ENCODE peak calls at places on chromosomes 12 and 14, in four cellular contexts. Q, W, N and V are unnamed samples.
A peak's percentile ranks its signal among the peaks of the same experiment; 100 is the strongest.

GRCh38 chr14:56100556-56100955 is 17.7 kb upstream of the PELI2 start:
- DNase-seq in Q (no peak), W (no peak), N (no peak), V (no peak)

GRCh38 chr12:47938093-47938492 is 25.3 kb upstream of the TMEM106C start:
- DNase-seq in Q (no peak), W (no peak), N (no peak), V (no peak)

GRCh38 chr14:71532349-71532748 is 399.9 kb upstream of the RGS6 start:
- DNase-seq in Q (no peak), W (no peak), N (no peak), V (no peak)

GRCh38 chr12:68119724-68120211 is 39.8 kb downstream of the IFNG start:
- DNase-seq in Q (no peak), W (no peak), N (peak; percentile 73), V (no peak)

GRCh38 chr12:6699989-6700645 is 498 bp downstream of the PIANP start:
- DNase-seq in Q (peak; percentile 66), W (no peak), N (no peak), V (no peak)

GRCh38 chr12:101713059-101713682 is 15.7 kb downstream of the CHPT1 start:
- DNase-seq in Q (no peak), W (peak; percentile 85), N (no peak), V (no peak)

GRCh38 chr12:119589087-119589486 is 4.5 kb upstream of the TMEM233 start:
- DNase-seq in Q (no peak), W (no peak), N (no peak), V (no peak)

GRCh38 chr14:100546051-100546443 is 41.2 kb downstream of the BEGAIN start:
- DNase-seq in Q (no peak), W (no peak), N (no peak), V (no peak)

GRCh38 chr12:2615665-2616387 is 178.9 kb upstream of the FKBP4 start:
- DNase-seq in Q (peak; percentile 28), W (no peak), N (no peak), V (no peak)

DNA sequence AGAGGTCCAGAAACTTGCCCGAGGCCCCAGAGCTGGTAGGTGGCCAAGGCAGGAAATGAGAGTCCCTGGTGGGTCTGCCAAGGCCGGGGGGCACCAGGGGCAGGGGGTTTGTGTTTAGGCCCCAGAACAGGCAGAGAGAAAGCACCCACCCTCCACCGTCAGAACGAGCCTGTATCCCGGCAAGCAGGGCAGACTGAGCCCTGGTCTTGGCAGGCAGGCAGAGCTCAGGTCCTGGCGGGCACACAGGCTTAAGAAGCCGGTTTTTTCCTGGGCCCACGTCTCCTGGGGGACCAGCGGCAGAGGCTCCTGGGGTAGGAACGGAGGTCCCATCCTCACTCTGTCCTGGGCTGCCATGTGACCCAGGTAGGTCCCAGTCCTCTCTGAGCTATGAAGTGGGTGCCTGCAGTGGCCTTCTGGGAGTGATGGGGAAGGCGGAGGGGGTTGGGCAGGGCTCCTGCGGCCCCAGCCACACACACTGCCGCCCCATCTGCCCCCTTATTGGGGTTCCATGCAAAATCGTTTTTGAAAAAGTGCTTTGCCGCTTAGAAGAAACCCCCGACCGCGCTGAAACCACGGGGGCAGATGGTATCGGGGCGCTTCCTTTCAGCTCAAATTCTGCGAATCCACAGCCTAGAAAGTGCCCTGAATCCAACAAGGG is 24.2 kb downstream of the SH2B3 start:
- DNase-seq in Q (no peak), W (no peak), N (no peak), V (no peak)
- TF ChIP-seq CBFB in Q (no peak), W (no peak), N (peak; percentile 32), V (no peak)

DNA sequence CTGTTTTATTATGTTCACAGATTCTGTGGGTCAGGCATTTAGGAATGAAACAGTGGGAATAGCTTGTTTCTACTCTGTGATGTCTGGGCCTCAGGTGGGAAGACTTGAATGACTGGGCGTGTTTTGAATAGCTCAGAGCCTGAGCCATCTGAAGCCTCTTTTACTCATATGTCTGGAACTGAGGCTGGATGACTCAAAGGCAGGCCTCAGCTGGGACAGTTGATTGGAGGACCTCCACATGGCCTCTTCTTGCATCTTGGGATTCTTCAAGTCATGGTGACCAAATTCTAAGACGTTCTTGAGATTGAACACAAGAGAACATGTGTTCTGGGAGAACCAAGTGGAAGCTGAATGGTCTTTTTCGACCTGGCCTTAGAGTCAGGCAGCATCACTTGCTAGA is 45.8 kb upstream of the TBX3 start:
- DNase-seq in Q (no peak), W (no peak), N (no peak), V (no peak)
- TF ChIP-seq CBFB in Q (no peak), W (no peak), N (no peak), V (no peak)

DNA sequence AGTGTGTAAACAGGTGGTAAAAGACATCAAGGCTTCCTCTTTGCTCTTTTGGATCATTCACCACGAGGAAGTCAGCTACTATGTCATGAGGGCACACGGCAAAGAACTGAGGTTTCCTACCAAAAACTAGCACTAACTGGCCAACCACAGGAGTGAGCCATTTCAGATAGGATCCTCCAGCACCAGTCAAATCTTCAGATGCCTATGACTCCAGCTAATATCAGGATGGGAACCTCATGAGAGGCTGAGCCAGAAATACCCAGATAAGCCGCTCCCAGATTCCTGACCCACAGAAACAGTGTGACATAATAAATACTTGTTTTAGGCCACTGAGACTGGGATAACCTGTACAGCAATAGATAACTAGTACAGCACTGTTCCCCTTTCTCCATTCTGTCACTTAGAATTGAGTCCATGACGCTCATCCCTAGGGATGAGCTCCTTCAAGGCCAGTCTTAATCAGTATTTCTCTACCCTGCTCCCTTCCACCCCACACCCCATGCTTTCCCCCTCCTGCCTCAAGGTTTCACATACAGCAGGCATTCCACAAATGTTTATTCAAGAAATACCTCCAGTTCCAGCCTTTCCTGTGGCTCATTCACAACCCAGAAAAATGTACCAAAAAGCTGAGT is 68.4 kb downstream of the PPM1H start:
- DNase-seq in Q (peak; percentile 15), W (peak; percentile 68), N (no peak), V (no peak)
- TF ChIP-seq CBFB in Q (no peak), W (no peak), N (no peak), V (no peak)

GRCh38 chr14:32774214-32774613 is 164.5 kb upstream of the NPAS3 start:
- DNase-seq in Q (no peak), W (no peak), N (no peak), V (no peak)
- TF ChIP-seq CBFB in Q (no peak), W (no peak), N (no peak), V (no peak)